ENCODE peak calls at places on chromosomes 2 and 18, in eight cellular contexts. X is LoVo; S is naive thymus-derived CD8-positive, alpha-beta T cell; Z is T-helper 2 cell; R is CD4-positive, CD25-positive, alpha-beta regulatory T cell; T is activated CD8-positive, alpha-beta memory T cell treated with anti-CD3 and anti-CD28 coated beads, Interleukin-2, amount 50 U/mL, for 4 hours; B is Peyer's patch; D is activated CD4-positive, alpha-beta T cell treated with anti-CD3 and anti-CD28 coated beads for 24 hours. Y is an unnamed sample.

GRCh38 chr18:36158261-36158867 is 28.7 kb downstream of the ELP2 start:
- DNase-seq in R (no peak), D (no peak), T (no peak), S (no peak), B (no peak), Z (no peak), X (no peak), Y (no peak)

GRCh38 chr18:7202119-7202680 is 28.7 kb upstream of the LRRC30 start:
- DNase-seq in X (no peak), Z (no peak), R (no peak), T (no peak), S (no peak), D (no peak), B (no peak), Y (no peak)

GRCh38 chr2:182784777-182785176 is 68.7 kb downstream of the DNAJC10 start:
- DNase-seq in T (no peak), S (no peak), R (peak), X (no peak), D (no peak), Z (peak), B (no peak), Y (no peak)

GRCh38 chr2:127011796-127012195 is 95.2 kb downstream of the BIN1 start:
- DNase-seq in B (no peak), R (no peak), S (no peak), X (no peak), T (no peak), D (no peak), Z (no peak), Y (no peak)

GRCh38 chr2:38634684-38635083 is 31.2 kb upstream of the GALM start:
- DNase-seq in T (no peak), S (no peak), R (peak), X (no peak), Z (peak), B (no peak), D (no peak), Y (no peak)

GRCh38 chr2:162475661-162476060 is 131.7 kb downstream of the GCA start:
- DNase-seq in T (no peak), D (no peak), R (no peak), X (no peak), S (no peak), Z (no peak), B (no peak), Y (no peak)

GRCh38 chr2:169683425-169684134 is 10.6 kb downstream of the CFAP210 start:
- DNase-seq in S (no peak), T (no peak), D (no peak), R (no peak), B (no peak), Z (peak), X (no peak), Y (no peak)

GRCh38 chr2:26913599-26914285 is 56.7 kb upstream of the MAPRE3 start:
- DNase-seq in Z (no peak), R (no peak), B (no peak), T (no peak), D (no peak), X (no peak), S (no peak), Y (no peak)